ENCODE peak calls at places on chromosomes 11 and 22, in eight cellular contexts. One of them, this sample, is unnamed.

GRCh38 chr11:69491071-69492031 is 9.9 kb downstream of the LINC01488 start:
- DNase-seq in ovary: no peak
- DNase-seq in mesenchymal stem cell: no peak
- DNase-seq in activated CD4-positive, alpha-beta T cell treated with anti-CD3 and anti-CD28 coated beads for 24 hours: no peak
- DNase-seq in adrenal gland: no peak
- DNase-seq in upper lobe of right lung: no peak
- DNase-seq in neural crest cell: no peak
- DNase-seq in WERI-Rb-1: no peak
- DNase-seq in this sample: no peak

GRCh38 chr22:37674951-37675929 is at the start of gene LGALS1:
- DNase-seq in adrenal gland: peak
- DNase-seq in mesenchymal stem cell: peak
- DNase-seq in WERI-Rb-1: peak
- DNase-seq in upper lobe of right lung: peak
- DNase-seq in neural crest cell: peak
- DNase-seq in ovary: peak
- DNase-seq in activated CD4-positive, alpha-beta T cell treated with anti-CD3 and anti-CD28 coated beads for 24 hours: peak
- DNase-seq in this sample: no peak

GRCh38 chr11:116605543-116605942 is 167.2 kb downstream of the BUD13 start:
- DNase-seq in upper lobe of right lung: no peak
- DNase-seq in activated CD4-positive, alpha-beta T cell treated with anti-CD3 and anti-CD28 coated beads for 24 hours: peak
- DNase-seq in neural crest cell: peak
- DNase-seq in mesenchymal stem cell: no peak
- DNase-seq in adrenal gland: peak
- DNase-seq in WERI-Rb-1: peak
- DNase-seq in ovary: no peak
- DNase-seq in this sample: peak

GRCh38 chr11:73578786-73579185 is 19.1 kb downstream of the FAM168A start:
- DNase-seq in upper lobe of right lung: no peak
- DNase-seq in mesenchymal stem cell: no peak
- DNase-seq in WERI-Rb-1: no peak
- DNase-seq in neural crest cell: no peak
- DNase-seq in adrenal gland: no peak
- DNase-seq in activated CD4-positive, alpha-beta T cell treated with anti-CD3 and anti-CD28 coated beads for 24 hours: no peak
- DNase-seq in ovary: no peak
- DNase-seq in this sample: no peak

GRCh38 chr11:100789500-100789899 is 102.4 kb downstream of the ARHGAP42 start:
- DNase-seq in WERI-Rb-1: no peak
- DNase-seq in activated CD4-positive, alpha-beta T cell treated with anti-CD3 and anti-CD28 coated beads for 24 hours: no peak
- DNase-seq in neural crest cell: no peak
- DNase-seq in upper lobe of right lung: no peak
- DNase-seq in mesenchymal stem cell: no peak
- DNase-seq in adrenal gland: peak
- DNase-seq in ovary: no peak
- DNase-seq in this sample: no peak

GRCh38 chr11:1994121-1994520 is 3.5 kb downstream of the H19 start:
- DNase-seq in WERI-Rb-1: no peak
- DNase-seq in adrenal gland: peak
- DNase-seq in activated CD4-positive, alpha-beta T cell treated with anti-CD3 and anti-CD28 coated beads for 24 hours: no peak
- DNase-seq in mesenchymal stem cell: peak
- DNase-seq in ovary: peak
- DNase-seq in upper lobe of right lung: no peak
- DNase-seq in neural crest cell: no peak
- DNase-seq in this sample: no peak

GRCh38 chr11:82718307-82718706 is 15.4 kb downstream of the FAM181B start:
- DNase-seq in adrenal gland: peak
- DNase-seq in neural crest cell: peak
- DNase-seq in activated CD4-positive, alpha-beta T cell treated with anti-CD3 and anti-CD28 coated beads for 24 hours: no peak
- DNase-seq in mesenchymal stem cell: peak
- DNase-seq in upper lobe of right lung: no peak
- DNase-seq in ovary: no peak
- DNase-seq in WERI-Rb-1: no peak
- DNase-seq in this sample: peak

GRCh38 chr11:100185588-100185987 is 501.5 kb upstream of the ARHGAP42 start:
- DNase-seq in mesenchymal stem cell: no peak
- DNase-seq in adrenal gland: no peak
- DNase-seq in activated CD4-positive, alpha-beta T cell treated with anti-CD3 and anti-CD28 coated beads for 24 hours: no peak
- DNase-seq in ovary: no peak
- DNase-seq in WERI-Rb-1: no peak
- DNase-seq in upper lobe of right lung: no peak
- DNase-seq in neural crest cell: no peak
- DNase-seq in this sample: no peak

GRCh38 chr11:92136792-92137191 is 87.8 kb upstream of the FAT3 start:
- DNase-seq in activated CD4-positive, alpha-beta T cell treated with anti-CD3 and anti-CD28 coated beads for 24 hours: no peak
- DNase-seq in mesenchymal stem cell: no peak
- DNase-seq in neural crest cell: no peak
- DNase-seq in adrenal gland: no peak
- DNase-seq in upper lobe of right lung: no peak
- DNase-seq in ovary: no peak
- DNase-seq in WERI-Rb-1: peak
- DNase-seq in this sample: peak

GRCh38 chr11:14411818-14412217 is 52.8 kb upstream of the RRAS2 start:
- DNase-seq in activated CD4-positive, alpha-beta T cell treated with anti-CD3 and anti-CD28 coated beads for 24 hours: no peak
- DNase-seq in ovary: no peak
- DNase-seq in mesenchymal stem cell: peak
- DNase-seq in WERI-Rb-1: no peak
- DNase-seq in adrenal gland: peak
- DNase-seq in upper lobe of right lung: no peak
- DNase-seq in neural crest cell: no peak
- DNase-seq in this sample: no peak

GRCh38 chr11:110471315-110471714 is 41.6 kb downstream of the FDX1 start:
- DNase-seq in WERI-Rb-1: no peak
- DNase-seq in ovary: no peak
- DNase-seq in activated CD4-positive, alpha-beta T cell treated with anti-CD3 and anti-CD28 coated beads for 24 hours: no peak
- DNase-seq in mesenchymal stem cell: peak
- DNase-seq in adrenal gland: no peak
- DNase-seq in neural crest cell: no peak
- DNase-seq in upper lobe of right lung: no peak
- DNase-seq in this sample: no peak

GRCh38 chr11:132715041-132715440 is 817.3 kb downstream of the OPCML start:
- DNase-seq in activated CD4-positive, alpha-beta T cell treated with anti-CD3 and anti-CD28 coated beads for 24 hours: no peak
- DNase-seq in WERI-Rb-1: no peak
- DNase-seq in ovary: no peak
- DNase-seq in mesenchymal stem cell: no peak
- DNase-seq in neural crest cell: no peak
- DNase-seq in adrenal gland: no peak
- DNase-seq in upper lobe of right lung: no peak
- DNase-seq in this sample: no peak

GRCh38 chr11:85626496-85626895 is 648 bp downstream of the DLG2 start:
- DNase-seq in neural crest cell: no peak
- DNase-seq in mesenchymal stem cell: no peak
- DNase-seq in WERI-Rb-1: no peak
- DNase-seq in upper lobe of right lung: no peak
- DNase-seq in ovary: no peak
- DNase-seq in adrenal gland: peak
- DNase-seq in activated CD4-positive, alpha-beta T cell treated with anti-CD3 and anti-CD28 coated beads for 24 hours: no peak
- DNase-seq in this sample: no peak

GRCh38 chr11:65571940-65572339 is 398 bp upstream of the FAM89B start:
- DNase-seq in adrenal gland: peak
- DNase-seq in activated CD4-positive, alpha-beta T cell treated with anti-CD3 and anti-CD28 coated beads for 24 hours: no peak
- DNase-seq in WERI-Rb-1: peak
- DNase-seq in ovary: no peak
- DNase-seq in neural crest cell: no peak
- DNase-seq in upper lobe of right lung: no peak
- DNase-seq in mesenchymal stem cell: peak
- DNase-seq in this sample: peak

GRCh38 chr11:47496808-47497207 is 47.9 kb upstream of the RAPSN start:
- DNase-seq in mesenchymal stem cell: no peak
- DNase-seq in activated CD4-positive, alpha-beta T cell treated with anti-CD3 and anti-CD28 coated beads for 24 hours: no peak
- DNase-seq in WERI-Rb-1: no peak
- DNase-seq in neural crest cell: no peak
- DNase-seq in upper lobe of right lung: no peak
- DNase-seq in adrenal gland: no peak
- DNase-seq in ovary: no peak
- DNase-seq in this sample: no peak

GRCh38 chr11:62416596-62416995 is 2.2 kb upstream of the SCGB1A1 start:
- DNase-seq in neural crest cell: no peak
- DNase-seq in adrenal gland: no peak
- DNase-seq in ovary: no peak
- DNase-seq in upper lobe of right lung: no peak
- DNase-seq in WERI-Rb-1: no peak
- DNase-seq in activated CD4-positive, alpha-beta T cell treated with anti-CD3 and anti-CD28 coated beads for 24 hours: no peak
- DNase-seq in mesenchymal stem cell: no peak
- DNase-seq in this sample: no peak

GRCh38 chr11:5317301-5317700 is 6.8 kb downstream of the OR51B2 start:
- DNase-seq in WERI-Rb-1: no peak
- DNase-seq in upper lobe of right lung: no peak
- DNase-seq in ovary: no peak
- DNase-seq in adrenal gland: no peak
- DNase-seq in mesenchymal stem cell: no peak
- DNase-seq in activated CD4-positive, alpha-beta T cell treated with anti-CD3 and anti-CD28 coated beads for 24 hours: no peak
- DNase-seq in neural crest cell: no peak
- DNase-seq in this sample: no peak

GRCh38 chr22:29842740-29843139 is 4.7 kb upstream of the ASCC2 start:
- DNase-seq in mesenchymal stem cell: peak
- DNase-seq in adrenal gland: peak
- DNase-seq in ovary: no peak
- DNase-seq in activated CD4-positive, alpha-beta T cell treated with anti-CD3 and anti-CD28 coated beads for 24 hours: no peak
- DNase-seq in WERI-Rb-1: no peak
- DNase-seq in upper lobe of right lung: no peak
- DNase-seq in neural crest cell: no peak
- DNase-seq in this sample: no peak

GRCh38 chr22:27483095-27483798 is 318.3 kb downstream of the MN1 start:
- DNase-seq in activated CD4-positive, alpha-beta T cell treated with anti-CD3 and anti-CD28 coated beads for 24 hours: no peak
- DNase-seq in ovary: no peak
- DNase-seq in adrenal gland: no peak
- DNase-seq in WERI-Rb-1: no peak
- DNase-seq in upper lobe of right lung: no peak
- DNase-seq in mesenchymal stem cell: no peak
- DNase-seq in neural crest cell: no peak
- DNase-seq in this sample: no peak

GRCh38 chr11:116993599-116993998 is 104.6 kb downstream of the SIK3 start:
- DNase-seq in neural crest cell: peak
- DNase-seq in WERI-Rb-1: no peak
- DNase-seq in adrenal gland: no peak
- DNase-seq in ovary: no peak
- DNase-seq in activated CD4-positive, alpha-beta T cell treated with anti-CD3 and anti-CD28 coated beads for 24 hours: no peak
- DNase-seq in upper lobe of right lung: no peak
- DNase-seq in mesenchymal stem cell: peak
- DNase-seq in this sample: no peak

GRCh38 chr11:35242412-35242811 is 103.4 kb downstream of the CD44 start:
- DNase-seq in WERI-Rb-1: no peak
- DNase-seq in activated CD4-positive, alpha-beta T cell treated with anti-CD3 and anti-CD28 coated beads for 24 hours: no peak
- DNase-seq in ovary: no peak
- DNase-seq in mesenchymal stem cell: no peak
- DNase-seq in adrenal gland: no peak
- DNase-seq in upper lobe of right lung: no peak
- DNase-seq in neural crest cell: no peak
- DNase-seq in this sample: no peak

GRCh38 chr22:18103527-18104269 is 6.9 kb upstream of the TUBA8 start:
- DNase-seq in mesenchymal stem cell: no peak
- DNase-seq in adrenal gland: no peak
- DNase-seq in ovary: no peak
- DNase-seq in upper lobe of right lung: no peak
- DNase-seq in neural crest cell: no peak
- DNase-seq in WERI-Rb-1: no peak
- DNase-seq in activated CD4-positive, alpha-beta T cell treated with anti-CD3 and anti-CD28 coated beads for 24 hours: no peak
- DNase-seq in this sample: no peak

GRCh38 chr11:60899021-60899936 is 7.1 kb downstream of the PRPF19 start:
- DNase-seq in activated CD4-positive, alpha-beta T cell treated with anti-CD3 and anti-CD28 coated beads for 24 hours: no peak
- DNase-seq in neural crest cell: peak
- DNase-seq in upper lobe of right lung: no peak
- DNase-seq in WERI-Rb-1: peak
- DNase-seq in adrenal gland: peak
- DNase-seq in mesenchymal stem cell: peak
- DNase-seq in ovary: no peak
- DNase-seq in this sample: no peak

GRCh38 chr11:111283945-111284481 is 14.3 kb upstream of the POU2AF3 start:
- DNase-seq in activated CD4-positive, alpha-beta T cell treated with anti-CD3 and anti-CD28 coated beads for 24 hours: no peak
- DNase-seq in mesenchymal stem cell: peak
- DNase-seq in neural crest cell: no peak
- DNase-seq in ovary: peak
- DNase-seq in adrenal gland: no peak
- DNase-seq in upper lobe of right lung: no peak
- DNase-seq in WERI-Rb-1: no peak
- DNase-seq in this sample: no peak

GRCh38 chr11:114134870-114135269 is 75.4 kb downstream of the ZBTB16 start:
- DNase-seq in adrenal gland: no peak
- DNase-seq in neural crest cell: no peak
- DNase-seq in ovary: no peak
- DNase-seq in upper lobe of right lung: no peak
- DNase-seq in WERI-Rb-1: no peak
- DNase-seq in activated CD4-positive, alpha-beta T cell treated with anti-CD3 and anti-CD28 coated beads for 24 hours: no peak
- DNase-seq in mesenchymal stem cell: peak
- DNase-seq in this sample: peak

GRCh38 chr22:30609260-30610185 is 2.5 kb downstream of the TCN2 start:
- DNase-seq in mesenchymal stem cell: peak
- DNase-seq in upper lobe of right lung: no peak
- DNase-seq in adrenal gland: peak
- DNase-seq in ovary: peak
- DNase-seq in neural crest cell: no peak
- DNase-seq in activated CD4-positive, alpha-beta T cell treated with anti-CD3 and anti-CD28 coated beads for 24 hours: no peak
- DNase-seq in WERI-Rb-1: no peak
- DNase-seq in this sample: peak

GRCh38 chr11:46238967-46239800 is 38.3 kb upstream of the CREB3L1 start:
- DNase-seq in adrenal gland: peak
- DNase-seq in WERI-Rb-1: peak
- DNase-seq in activated CD4-positive, alpha-beta T cell treated with anti-CD3 and anti-CD28 coated beads for 24 hours: peak
- DNase-seq in ovary: peak
- DNase-seq in upper lobe of right lung: peak
- DNase-seq in mesenchymal stem cell: peak
- DNase-seq in neural crest cell: peak
- DNase-seq in this sample: peak

GRCh38 chr11:134257101-134257500 is 3.7 kb downstream of the ACAD8 start:
- DNase-seq in mesenchymal stem cell: no peak
- DNase-seq in WERI-Rb-1: no peak
- DNase-seq in activated CD4-positive, alpha-beta T cell treated with anti-CD3 and anti-CD28 coated beads for 24 hours: no peak
- DNase-seq in ovary: no peak
- DNase-seq in upper lobe of right lung: no peak
- DNase-seq in neural crest cell: no peak
- DNase-seq in adrenal gland: no peak
- DNase-seq in this sample: no peak

GRCh38 chr11:71371674-71372069 is 76.5 kb downstream of the DHCR7 start:
- DNase-seq in neural crest cell: no peak
- DNase-seq in adrenal gland: no peak
- DNase-seq in WERI-Rb-1: no peak
- DNase-seq in upper lobe of right lung: no peak
- DNase-seq in ovary: no peak
- DNase-seq in mesenchymal stem cell: no peak
- DNase-seq in activated CD4-positive, alpha-beta T cell treated with anti-CD3 and anti-CD28 coated beads for 24 hours: no peak
- DNase-seq in this sample: no peak